ENCODE peak calls at places on chromosome 16, in ten cellular contexts. E is HTR-8/SVneo; B is naive thymus-derived CD8-positive, alpha-beta T cell; T is body of pancreas; A is HFF-Myc; S is epithelial cell of prostate; C is HS-27A; K is activated T-helper 1 cell treated with Interleukin-2 at 50 U/mL for 16 hours; D is heart left ventricle; M is activated CD4-positive, CD25-positive, alpha-beta regulatory T cell treated with anti-CD3 and anti-CD28 coated beads, Interleukin-2, amount 50 U/mL, for 72 hours. I is an unnamed sample.

GRCh38 chr16:65908568-65908967 is 457.9 kb upstream of the CDH5 start:
- DNase-seq in E (no peak), B (no peak), T (no peak), A (no peak), S (no peak), C (no peak), K (no peak), D (no peak), M (no peak), I (no peak)

GRCh38 chr16:49986351-49987124 is 38.5 kb upstream of the CNEP1R1 start:
- DNase-seq in E (no peak), B (no peak), T (no peak), A (peak), S (no peak), C (no peak), K (no peak), D (no peak), M (no peak), I (no peak)

GRCh38 chr16:12321363-12321762 is 344.8 kb downstream of the SNX29 start:
- DNase-seq in E (no peak), B (peak), T (no peak), A (no peak), S (no peak), C (no peak), K (no peak), D (no peak), M (no peak), I (no peak)

GRCh38 chr16:64215730-64216129 is 906.1 kb downstream of the CDH11 start:
- DNase-seq in E (no peak), B (no peak), T (no peak), A (no peak), S (no peak), C (no peak), K (no peak), D (no peak), M (no peak), I (no peak)

GRCh38 chr16:85180047-85180878 is 68.0 kb upstream of the CIBAR2 start:
- DNase-seq in E (no peak), B (no peak), T (no peak), A (no peak), S (no peak), C (no peak), K (no peak), D (no peak), M (no peak), I (no peak)

GRCh38 chr16:5502467-5502869 is 404.9 kb upstream of the EEF2KMT start:
- DNase-seq in E (peak), B (no peak), T (no peak), A (no peak), S (no peak), C (no peak), K (no peak), D (no peak), M (no peak), I (no peak)

GRCh38 chr16:87874639-87875472 is 5.5 kb upstream of the SLC7A5 start:
- DNase-seq in E (no peak), B (no peak), T (no peak), A (no peak), S (no peak), C (no peak), K (no peak), D (no peak), M (peak), I (no peak)

GRCh38 chr16:59566446-59566845 is 832.3 kb upstream of the GOT2 start:
- DNase-seq in E (no peak), B (no peak), T (no peak), A (no peak), S (no peak), C (no peak), K (no peak), D (no peak), M (no peak), I (no peak)

GRCh38 chr16:66923247-66923851 is 2.0 kb downstream of the RRAD start:
- DNase-seq in E (no peak), B (no peak), T (no peak), A (no peak), S (no peak), C (no peak), K (no peak), D (peak), M (no peak), I (no peak)

GRCh38 chr16:66458292-66458691 is 31.2 kb downstream of the BEAN1 start:
- DNase-seq in E (no peak), B (no peak), T (no peak), A (no peak), S (no peak), C (no peak), K (no peak), D (no peak), M (no peak), I (no peak)

GRCh38 chr16:424623-425081 is 797 bp upstream of the RAB11FIP3 start:
- DNase-seq in E (no peak), B (no peak), T (peak), A (no peak), S (no peak), C (no peak), K (no peak), D (peak), M (peak), I (peak)

GRCh38 chr16:14303654-14304394 is 232.7 kb downstream of the MRTFB start:
- DNase-seq in E (no peak), B (no peak), T (peak), A (no peak), S (no peak), C (no peak), K (no peak), D (no peak), M (no peak), I (peak)

GRCh38 chr16:79339863-79340262 is 260.7 kb downstream of the MAF start:
- DNase-seq in E (no peak), B (no peak), T (no peak), A (no peak), S (no peak), C (no peak), K (no peak), D (no peak), M (no peak), I (no peak)

GRCh38 chr16:3740934-3741333 is 23.6 kb upstream of the TRAP1 start:
- DNase-seq in E (no peak), B (no peak), T (no peak), A (no peak), S (no peak), C (no peak), K (no peak), D (no peak), M (no peak), I (no peak)

GRCh38 chr16:3822366-3823045 is 58.0 kb downstream of the CREBBP start:
- DNase-seq in E (no peak), B (no peak), T (no peak), A (no peak), S (no peak), C (no peak), K (no peak), D (no peak), M (no peak), I (no peak)

I was measured in right lobe of liver.